ENCODE peak calls at places on chromosomes 6 and 20, in six cellular contexts. X is IMR-90, N is sigmoid colon, T is H9, O is lung, K is RWPE2. P is an unnamed sample. For H3K4me1, the result is how much of the 10 kb centered on the place peaks cover.

GRCh38 chr6:117477988-117478852 is 4.3 kb upstream of the DCBLD1 start:
- DNase-seq in X (no peak), N (no peak), T (peak), O (no peak), K (no peak), P (no peak)

GRCh38 chr6:56156643-56157042 is 90.7 kb downstream of the COL21A1 start:
- DNase-seq in X (peak), N (no peak), T (no peak), O (no peak), K (no peak), P (no peak)

GRCh38 chr20:3323398-3323797 is 84.1 kb downstream of the DNAAF9 start:
- DNase-seq in X (no peak), N (no peak), T (no peak), O (no peak), K (no peak), P (no peak)

GRCh38 chr6:90008189-90008907 is 114.1 kb downstream of the GJA10 start:
- DNase-seq in X (no peak), N (no peak), T (no peak), O (no peak), K (no peak), P (no peak)

GRCh38 chr20:21808863-21809664 is 103.6 kb downstream of the PAX1 start:
- DNase-seq in X (no peak), N (no peak), T (peak), O (no peak), K (no peak), P (no peak)

GRCh38 chr20:5191829-5192569 is 65.2 kb downstream of the CDS2 start:
- DNase-seq in X (peak), N (no peak), T (peak), O (no peak), K (no peak), P (no peak)

GRCh38 chr6:124200661-124201060 is 397.0 kb downstream of the NKAIN2 start:
- DNase-seq in X (no peak), N (no peak), T (no peak), O (no peak), K (no peak), P (no peak)

GRCh38 chr6:11848252-11848651 is 69.6 kb upstream of the ADTRP start:
- DNase-seq in X (peak), N (no peak), T (no peak), O (no peak), K (no peak), P (no peak)

GRCh38 chr20:25467441-25467840 is 60.0 kb downstream of the GINS1 start:
- DNase-seq in X (no peak), N (peak), T (no peak), O (no peak), K (no peak), P (no peak)

GRCh38 chr20:37898301-37899104 is 4.4 kb upstream of the VSTM2L start:
- DNase-seq in X (peak), N (no peak), T (no peak), O (no peak), K (no peak), P (no peak)

GRCh38 chr6:27451660-27452390 is 21.1 kb downstream of the ZNF184 start:
- DNase-seq in X (no peak), N (no peak), T (no peak), O (no peak), K (no peak), P (no peak)
- TF ChIP-seq CTCF in X (no peak), N (no peak), T (no peak), O (no peak), K (no peak), P (no peak)

GRCh38 chr20:2221933-2222332 is 73.9 kb upstream of the TGM3 start:
- DNase-seq in X (no peak), N (no peak), T (no peak), O (no peak), K (no peak), P (no peak)

GRCh38 chr20:2220298-2220697 is 75.5 kb upstream of the TGM3 start:
- DNase-seq in X (no peak), N (no peak), T (no peak), O (no peak), K (no peak), P (no peak)

GRCh38 chr20:2219481-2220006 is 76.3 kb upstream of the TGM3 start:
- DNase-seq in X (no peak), N (no peak), T (no peak), O (no peak), K (no peak), P (no peak)

GRCh38 chr20:2212457-2213005 is 83.3 kb upstream of the TGM3 start:
- DNase-seq in X (no peak), N (no peak), T (no peak), O (no peak), K (no peak), P (no peak)

DNA sequence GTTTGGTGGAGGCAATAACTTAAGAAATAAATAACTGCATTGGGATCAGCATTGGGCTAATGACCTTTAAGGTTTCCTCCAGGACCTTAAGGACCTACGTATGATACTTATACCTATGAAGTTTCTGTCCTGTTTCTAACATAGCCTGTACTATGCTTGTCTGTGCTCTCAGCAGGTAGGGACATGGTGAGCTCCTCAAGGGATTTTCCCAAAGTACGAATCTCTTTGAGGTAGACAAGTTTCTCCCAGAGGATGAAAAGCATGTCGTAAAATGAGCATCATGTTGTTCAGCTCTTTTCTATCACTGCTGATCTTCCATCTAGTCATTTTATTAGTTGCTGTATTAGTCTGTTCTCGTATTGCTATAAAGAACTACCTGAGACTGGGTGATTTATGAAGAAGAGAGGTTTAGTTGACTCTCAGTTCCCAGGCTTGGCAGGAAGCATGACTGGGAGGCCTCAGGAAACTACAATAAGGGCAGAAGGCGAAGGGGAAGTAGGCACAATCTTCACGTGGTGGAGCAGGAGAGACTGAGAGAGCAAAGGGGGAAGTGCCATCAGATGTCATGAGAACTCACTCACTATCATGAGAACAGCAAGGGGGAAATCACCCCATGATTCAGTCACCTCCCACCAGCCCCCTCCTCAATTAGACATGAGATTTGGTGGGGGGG is 77.8 kb upstream of the TGM3 start:
- DNase-seq in X (no peak), N (no peak), T (no peak), O (peak), K (no peak), P (no peak)
- H3K4me1 ChIP-seq in X (under half), N (under half), T (under half), O (under half), K (under half), P (under half)

GRCh38 chr20:46607849-46608497 is 43.3 kb downstream of the SLC13A3 start:
- DNase-seq in X (no peak), N (no peak), T (no peak), O (no peak), K (no peak), P (no peak)
- TF ChIP-seq CTCF in X (no peak), N (no peak), T (no peak), O (no peak), K (no peak), P (no peak)

GRCh38 chr6:85461806-85462185 is 11.9 kb downstream of the NT5E start:
- DNase-seq in X (no peak), N (no peak), T (no peak), O (no peak), K (no peak), P (no peak)

GRCh38 chr6:85464260-85464644 is 14.4 kb downstream of the NT5E start:
- DNase-seq in X (peak), N (no peak), T (no peak), O (no peak), K (peak), P (no peak)

GRCh38 chr6:85464722-85465150 is 14.9 kb downstream of the NT5E start:
- DNase-seq in X (peak), N (no peak), T (no peak), O (no peak), K (peak), P (no peak)

GRCh38 chr6:85462673-85463072 is 12.8 kb downstream of the NT5E start:
- DNase-seq in X (no peak), N (no peak), T (no peak), O (no peak), K (no peak), P (no peak)

GRCh38 chr6:85463621-85464259 is 13.9 kb downstream of the NT5E start:
- DNase-seq in X (no peak), N (no peak), T (no peak), O (no peak), K (no peak), P (no peak)
- H3K4me1 ChIP-seq in X (under half), N (half or more), T (under half), O (under half), K (half or more), P (half or more)

GRCh38 chr6:65633516-65633915 is 73.5 kb downstream of the EYS start:
- DNase-seq in X (no peak), N (no peak), T (no peak), O (no peak), K (no peak), P (no peak)
- TF ChIP-seq CTCF in X (no peak), N (no peak), T (no peak), O (no peak), K (no peak), P (no peak)

GRCh38 chr6:36827261-36828079 is 11.8 kb downstream of the CPNE5 start:
- DNase-seq in X (peak), N (peak), T (no peak), O (no peak), K (no peak), P (no peak)
- H3K4me1 ChIP-seq in X (under half), N (under half), T (under half), O (under half), K (under half), P (under half)

GRCh38 chr6:34189806-34190503 is 44.1 kb upstream of the GRM4 start:
- DNase-seq in X (no peak), N (no peak), T (no peak), O (no peak), K (peak), P (no peak)
- TF ChIP-seq CTCF in X (no peak), N (no peak), T (no peak), O (no peak), K (no peak), P (no peak)

GRCh38 chr6:158026054-158026900 is 44.6 kb downstream of the SYNJ2 start:
- DNase-seq in X (peak), N (peak), T (peak), O (peak), K (no peak), P (peak)

GRCh38 chr6:158028876-158029275 is 47.2 kb downstream of the SYNJ2 start:
- DNase-seq in X (no peak), N (no peak), T (no peak), O (no peak), K (no peak), P (no peak)

GRCh38 chr6:158028421-158028820 is 46.8 kb downstream of the SYNJ2 start:
- DNase-seq in X (no peak), N (no peak), T (no peak), O (no peak), K (no peak), P (no peak)

GRCh38 chr6:158026901-158027589 is 45.4 kb downstream of the SYNJ2 start:
- DNase-seq in X (no peak), N (no peak), T (no peak), O (no peak), K (no peak), P (no peak)

GRCh38 chr6:158027590-158028285 is 46.1 kb downstream of the SYNJ2 start:
- DNase-seq in X (no peak), N (no peak), T (no peak), O (no peak), K (no peak), P (no peak)
- H3K4me1 ChIP-seq in X (under half), N (under half), T (under half), O (under half), K (under half), P (under half)

DNA sequence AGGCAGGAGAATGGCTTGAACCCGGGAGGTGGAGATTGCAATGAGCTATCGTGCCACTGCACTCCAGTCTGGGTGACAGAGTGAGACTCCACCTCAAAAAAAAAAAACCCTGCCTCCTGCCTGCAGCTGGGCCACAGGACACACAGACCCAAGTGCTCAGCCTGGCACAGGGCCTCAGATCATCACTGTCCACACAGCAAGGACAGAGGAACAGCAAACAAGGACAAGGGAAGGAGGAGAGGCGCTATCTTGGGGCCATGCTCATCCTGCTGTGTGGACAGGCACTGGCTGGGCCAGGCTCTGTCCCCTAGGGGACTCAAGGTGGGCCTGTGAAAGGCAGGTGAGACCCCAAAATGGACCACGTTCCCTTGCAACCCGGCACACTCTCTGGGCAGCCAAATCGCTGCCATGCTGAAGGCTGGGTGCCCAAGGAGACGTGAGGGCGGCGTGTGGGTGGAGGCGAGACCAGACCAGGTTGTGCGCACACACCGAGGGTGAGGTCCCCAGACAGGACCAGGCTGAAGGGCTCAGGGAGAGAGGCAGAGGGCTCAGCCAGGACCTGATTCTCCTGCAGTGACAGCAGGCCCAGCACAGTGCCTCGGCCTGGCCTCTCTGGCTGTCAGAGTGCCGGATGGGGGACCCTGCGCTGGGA is 9.1 kb downstream of the UCKL1 start:
- DNase-seq in X (no peak), N (peak), T (no peak), O (no peak), K (peak), P (no peak)
- TF ChIP-seq CTCF in X (no peak), N (no peak), T (no peak), O (no peak), K (no peak), P (no peak)